ENCODE peak calls at places on chromosomes 3 and 15, in nine cellular contexts. L, R, S, E, N, G, P, F and W are unnamed samples.

GRCh38 chr15:42914728-42915497 is 5.7 kb downstream of the TTBK2 start:
- DNase-seq in L (no peak), R (no peak), S (no peak), E (no peak), N (peak; percentile 32), G (no peak), P (no peak), F (no peak), W (no peak)

GRCh38 chr3:11845661-11846060 is 1.0 kb downstream of the TAMM41 start:
- DNase-seq in L (no peak), R (no peak), S (no peak), E (no peak), N (no peak), G (peak; percentile 19), P (no peak), F (no peak), W (peak; percentile 5)

GRCh38 chr3:149596136-149596770 is 61.6 kb downstream of the WWTR1 start:
- DNase-seq in L (no peak), R (no peak), S (no peak), E (no peak), N (peak; percentile 56), G (no peak), P (no peak), F (no peak), W (peak; percentile 30)

GRCh38 chr3:29284578-29284977 is 3.7 kb downstream of the RBMS3 start:
- DNase-seq in L (no peak), R (no peak), S (no peak), E (no peak), N (peak; percentile 33), G (no peak), P (no peak), F (no peak), W (peak; percentile 17)

GRCh38 chr15:58627706-58628105 is 121.8 kb downstream of the ADAM10 start:
- DNase-seq in L (no peak), R (no peak), S (no peak), E (no peak), N (no peak), G (no peak), P (no peak), F (no peak), W (no peak)

GRCh38 chr15:60172147-60172546 is 168.0 kb downstream of the FOXB1 start:
- DNase-seq in L (no peak), R (no peak), S (no peak), E (no peak), N (no peak), G (no peak), P (no peak), F (no peak), W (peak; percentile 9)

GRCh38 chr3:134675726-134676252 is 25.0 kb upstream of the KY start:
- DNase-seq in L (no peak), R (no peak), S (no peak), E (no peak), N (no peak), G (no peak), P (no peak), F (no peak), W (no peak)

GRCh38 chr3:152834354-152835310 is at the start of gene P2RY1:
- DNase-seq in L (peak; percentile 47), R (peak; percentile 56), S (peak; percentile 6), E (peak; percentile 12), N (no peak), G (peak; percentile 77), P (no peak), F (no peak), W (peak; percentile 77)

GRCh38 chr3:23945903-23946751 is 1.0 kb downstream of the NR1D2 start:
- DNase-seq in L (peak; percentile 95), R (no peak), S (peak; percentile 98), E (peak; percentile 96), N (peak; percentile 92), G (peak; percentile 98), P (peak; percentile 97), F (peak; percentile 94), W (peak; percentile 91)

GRCh38 chr3:149576071-149576564 is 81.7 kb downstream of the WWTR1 start:
- DNase-seq in L (no peak), R (peak; percentile 91), S (no peak), E (no peak), N (peak; percentile 83), G (no peak), P (no peak), F (no peak), W (peak; percentile 96)

GRCh38 chr3:37984596-37984995 is 6.0 kb upstream of the VILL start:
- DNase-seq in L (no peak), R (no peak), S (no peak), E (no peak), N (no peak), G (no peak), P (no peak), F (no peak), W (no peak)

GRCh38 chr3:146817705-146818104 is 212.6 kb upstream of the PLSCR5 start:
- DNase-seq in L (no peak), R (no peak), S (no peak), E (no peak), N (peak; percentile 58), G (no peak), P (no peak), F (no peak), W (no peak)

GRCh38 chr3:33547101-33547500 is 106.9 kb upstream of the UBP1 start:
- DNase-seq in L (no peak), R (no peak), S (no peak), E (no peak), N (no peak), G (no peak), P (no peak), F (no peak), W (no peak)

GRCh38 chr3:119898478-119899177 is 116.7 kb downstream of the NR1I2 start:
- DNase-seq in L (no peak), R (no peak), S (no peak), E (no peak), N (peak; percentile 10), G (no peak), P (no peak), F (no peak), W (peak; percentile 77)

GRCh38 chr3:130699765-130700164 is 46.9 kb downstream of the PIK3R4 start:
- DNase-seq in L (no peak), R (no peak), S (no peak), E (no peak), N (peak; percentile 29), G (peak; percentile 22), P (no peak), F (no peak), W (peak; percentile 41)

GRCh38 chr3:48130321-48130881 is 57.8 kb downstream of the CDC25A start:
- DNase-seq in L (peak; percentile 44), R (no peak), S (no peak), E (no peak), N (no peak), G (no peak), P (no peak), F (peak; percentile 69), W (no peak)

GRCh38 chr15:57732526-57733331 is 26.2 kb downstream of the POLR2M start:
- DNase-seq in L (peak; percentile 26), R (no peak), S (peak; percentile 42), E (peak; percentile 34), N (peak; percentile 55), G (peak; percentile 52), P (peak; percentile 32), F (peak; percentile 5), W (no peak)

GRCh38 chr15:93973287-93973686 is 258.1 kb upstream of the MCTP2 start:
- DNase-seq in L (no peak), R (no peak), S (no peak), E (no peak), N (no peak), G (no peak), P (no peak), F (no peak), W (no peak)

GRCh38 chr3:167783781-167784180 is 48.3 kb downstream of the SERPINI1 start:
- DNase-seq in L (peak; percentile 10), R (no peak), S (no peak), E (no peak), N (no peak), G (no peak), P (no peak), F (peak; percentile 12), W (no peak)